ENCODE peak calls at places on chromosomes 4 and X, in nine cellular contexts. C is upper lobe of left lung, E is HCT116, B is Peyer's patch, Q is body of pancreas, L is uterus, I is lower leg skin, W is gastrocnemius medialis, V is sigmoid colon. J is an unnamed sample.

GRCh38 chr4:111283066-111283677 is 660.3 kb upstream of the PITX2 start:
- DNase-seq in Q (peak; percentile 73), E (peak; percentile 65), C (peak; percentile 43), V (peak; percentile 52), I (peak; percentile 86), W (peak; percentile 42), L (no peak), B (peak; percentile 62), J (peak; percentile 70)

GRCh38 chr4:68917016-68917415 is 34.6 kb downstream of the UGT2A3 start:
- DNase-seq in B (no peak), Q (no peak), I (no peak), W (no peak), C (no peak), L (no peak), E (no peak), V (no peak), J (no peak)

GRCh38 chr4:25299476-25300203 is 12.9 kb upstream of the ZCCHC4 start:
- DNase-seq in C (peak; percentile 81), Q (peak; percentile 48), V (no peak), I (no peak), W (no peak), E (no peak), B (no peak), L (no peak), J (peak; percentile 51)

GRCh38 chrX:122770581-122770980 is 413.5 kb upstream of the GRIA3 start:
- DNase-seq in I (no peak), E (no peak), W (no peak), Q (no peak), L (no peak), C (no peak), V (no peak), B (no peak), J (no peak)

GRCh38 chr4:139689093-139689722 is 23.6 kb downstream of the MGST2 start:
- DNase-seq in V (no peak), L (no peak), E (no peak), C (no peak), B (peak; percentile 82), W (no peak), Q (no peak), I (peak; percentile 42), J (no peak)

GRCh38 chrX:17499512-17499911 is 124.5 kb downstream of the NHS start:
- DNase-seq in C (no peak), I (no peak), Q (no peak), W (no peak), V (no peak), B (no peak), E (no peak), L (no peak), J (no peak)

GRCh38 chr4:6049972-6050371 is 31.7 kb upstream of the C4orf50 start:
- DNase-seq in C (no peak), E (no peak), Q (no peak), W (no peak), B (no peak), I (no peak), V (no peak), L (no peak), J (no peak)

GRCh38 chr4:150867148-150867547 is 147.9 kb downstream of the LRBA start:
- DNase-seq in L (peak; percentile 24), V (no peak), W (no peak), I (no peak), E (peak; percentile 73), B (no peak), Q (no peak), C (no peak), J (no peak)

GRCh38 chr4:168589154-168589553 is 92.3 kb downstream of the PALLD start:
- DNase-seq in I (no peak), B (no peak), E (peak; percentile 94), C (no peak), L (peak; percentile 79), Q (no peak), V (no peak), W (no peak), J (no peak)

GRCh38 chr4:56448301-56448700 is 12.2 kb downstream of the PAICS start:
- DNase-seq in W (no peak), I (no peak), E (no peak), L (no peak), Q (no peak), B (no peak), V (no peak), C (no peak), J (no peak)

GRCh38 chr4:86939123-86939522 is 4.3 kb downstream of the AFF1 start:
- DNase-seq in W (no peak), C (peak; percentile 38), Q (no peak), I (no peak), V (no peak), B (no peak), L (no peak), E (no peak), J (no peak)

GRCh38 chr4:86934772-86935498 is at the start of gene AFF1:
- DNase-seq in B (peak; percentile 98), L (peak; percentile 92), V (peak; percentile 97), Q (peak; percentile 95), I (peak; percentile 98), E (peak; percentile 82), C (peak; percentile 96), W (peak; percentile 96), J (peak; percentile 96)

GRCh38 chr4:86935499-86935832 is 655 bp downstream of the AFF1 start:
- DNase-seq in W (peak; percentile 53), Q (no peak), L (peak; percentile 57), E (no peak), C (peak; percentile 37), B (no peak), V (no peak), I (no peak), J (no peak)

GRCh38 chr4:86935833-86936721 is 1.3 kb downstream of the AFF1 start:
- DNase-seq in B (peak; percentile 82), Q (peak; percentile 69), I (peak; percentile 94), W (peak; percentile 77), V (peak; percentile 90), C (peak; percentile 81), L (peak; percentile 87), E (peak; percentile 78), J (peak; percentile 87)

GRCh38 chr4:86934147-86934771 is 552 bp upstream of the AFF1 start:
- DNase-seq in Q (no peak), I (peak; percentile 71), E (no peak), C (no peak), B (no peak), L (no peak), V (no peak), W (no peak), J (peak; percentile 9)
- TF ChIP-seq POLR2A in Q (peak; percentile 51), I (no peak), E (no peak), C (no peak), B (no peak), L (no peak), V (peak; percentile 50), W (no peak), J (no peak)

GRCh38 chrX:19840899-19841648 is 46.3 kb downstream of the SH3KBP1 start:
- DNase-seq in Q (no peak), B (no peak), L (no peak), W (no peak), I (peak; percentile 26), E (no peak), C (no peak), V (no peak), J (no peak)
- TF ChIP-seq POLR2A in Q (no peak), B (no peak), L (no peak), W (no peak), I (no peak), E (no peak), C (no peak), V (no peak), J (no peak)

GRCh38 chr4:153618831-153619230 is 65.2 kb upstream of the TLR2 start:
- DNase-seq in C (no peak), L (no peak), Q (no peak), I (no peak), E (no peak), W (no peak), V (no peak), B (no peak), J (no peak)
- TF ChIP-seq POLR2A in C (no peak), L (no peak), Q (no peak), I (no peak), E (no peak), W (no peak), V (no peak), B (no peak), J (no peak)

GRCh38 chrX:37332987-37333658 is 16.0 kb upstream of the PRRG1 start:
- DNase-seq in B (no peak), V (no peak), W (no peak), L (no peak), I (no peak), C (no peak), Q (no peak), E (no peak), J (no peak)

GRCh38 chrX:37331546-37331945 is 17.6 kb upstream of the PRRG1 start:
- DNase-seq in I (no peak), E (no peak), C (no peak), W (no peak), Q (no peak), L (no peak), V (no peak), B (no peak), J (no peak)

GRCh38 chrX:37330642-37331041 is 18.5 kb upstream of the PRRG1 start:
- DNase-seq in E (no peak), C (no peak), L (no peak), Q (no peak), W (no peak), B (no peak), V (no peak), I (no peak), J (no peak)
- TF ChIP-seq POLR2A in E (no peak), C (no peak), L (no peak), Q (no peak), W (no peak), B (no peak), V (no peak), I (no peak), J (no peak)

DNA sequence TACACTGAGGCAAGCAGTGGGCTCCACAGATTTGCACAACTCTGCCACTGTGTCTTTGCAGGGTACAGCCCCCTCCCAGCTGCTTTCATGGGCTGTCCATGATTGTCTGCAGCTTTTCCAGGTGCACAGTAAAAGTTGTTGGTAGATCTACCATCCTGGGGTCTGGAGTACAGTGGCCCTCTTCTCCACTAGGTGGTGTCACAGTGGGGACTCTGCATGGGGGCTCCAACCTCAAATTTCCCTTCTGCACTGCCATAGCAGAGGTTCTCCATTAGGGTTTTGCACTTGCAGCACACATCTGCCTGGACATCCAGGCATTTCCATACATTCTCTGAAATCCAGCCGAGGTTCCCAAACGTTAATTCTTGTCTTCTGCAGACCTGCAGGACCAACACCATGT is 1002.3 kb downstream of the FAM133A start:
- DNase-seq in L (no peak), E (no peak), B (no peak), W (no peak), C (no peak), I (no peak), Q (no peak), V (no peak), J (no peak)
- TF ChIP-seq POLR2A in L (no peak), E (no peak), B (no peak), W (no peak), C (no peak), I (no peak), Q (no peak), V (no peak), J (no peak)

J was measured in transverse colon.